ENCODE peak calls at places on chromosomes 3 and 15, in nine cellular contexts. One of them, this sample, is unnamed.

GRCh38 chr15:57780461-57780860 is 73.9 kb downstream of the POLR2M start:
- DNase-seq in KG1: no peak
- DNase-seq in T-cell: no peak
- DNase-seq in HEK293T: no peak
- DNase-seq in glutamatergic neuron: no peak
- DNase-seq in NCI-H1694: peak
- DNase-seq in AG20443: no peak
- DNase-seq in NCI-H2029: no peak
- DNase-seq in HuH-7: no peak
- DNase-seq in this sample: no peak

GRCh38 chr3:153789380-153789779 is 331.8 kb upstream of the ARHGEF26 start:
- DNase-seq in NCI-H1694: no peak
- DNase-seq in HuH-7: no peak
- DNase-seq in KG1: no peak
- DNase-seq in NCI-H2029: no peak
- DNase-seq in AG20443: no peak
- DNase-seq in glutamatergic neuron: no peak
- DNase-seq in T-cell: no peak
- DNase-seq in HEK293T: no peak
- DNase-seq in this sample: no peak

GRCh38 chr15:65263313-65263712 is 23.4 kb downstream of the PARP16 start:
- DNase-seq in NCI-H1694: no peak
- DNase-seq in glutamatergic neuron: no peak
- DNase-seq in NCI-H2029: no peak
- DNase-seq in T-cell: no peak
- DNase-seq in AG20443: no peak
- DNase-seq in HuH-7: no peak
- DNase-seq in HEK293T: no peak
- DNase-seq in KG1: no peak
- DNase-seq in this sample: no peak

GRCh38 chr15:49521802-49522201 is 98.8 kb downstream of the FGF7 start:
- DNase-seq in glutamatergic neuron: no peak
- DNase-seq in NCI-H2029: no peak
- DNase-seq in T-cell: no peak
- DNase-seq in HEK293T: peak
- DNase-seq in NCI-H1694: no peak
- DNase-seq in HuH-7: peak
- DNase-seq in KG1: no peak
- DNase-seq in AG20443: no peak
- DNase-seq in this sample: no peak

GRCh38 chr15:30962079-30962478 is 29.3 kb downstream of the MTMR10 start:
- DNase-seq in glutamatergic neuron: no peak
- DNase-seq in T-cell: no peak
- DNase-seq in KG1: no peak
- DNase-seq in NCI-H2029: no peak
- DNase-seq in NCI-H1694: peak
- DNase-seq in HuH-7: no peak
- DNase-seq in HEK293T: no peak
- DNase-seq in AG20443: no peak
- DNase-seq in this sample: no peak

GRCh38 chr15:29656636-29657475 is 165.4 kb downstream of the TJP1 start:
- DNase-seq in HuH-7: no peak
- DNase-seq in glutamatergic neuron: peak
- DNase-seq in AG20443: no peak
- DNase-seq in KG1: no peak
- DNase-seq in HEK293T: no peak
- DNase-seq in T-cell: no peak
- DNase-seq in NCI-H2029: no peak
- DNase-seq in NCI-H1694: no peak
- DNase-seq in this sample: no peak

GRCh38 chr3:171994646-171995441 is 44.5 kb upstream of the FNDC3B start:
- DNase-seq in HEK293T: no peak
- DNase-seq in AG20443: peak
- DNase-seq in KG1: no peak
- DNase-seq in glutamatergic neuron: no peak
- DNase-seq in T-cell: no peak
- DNase-seq in NCI-H1694: no peak
- DNase-seq in NCI-H2029: no peak
- DNase-seq in HuH-7: no peak
- DNase-seq in this sample: no peak

GRCh38 chr3:139318431-139318816 is 25.4 kb upstream of the MRPS22 start:
- DNase-seq in glutamatergic neuron: no peak
- DNase-seq in NCI-H2029: no peak
- DNase-seq in NCI-H1694: no peak
- DNase-seq in AG20443: no peak
- DNase-seq in T-cell: no peak
- DNase-seq in HuH-7: no peak
- DNase-seq in KG1: no peak
- DNase-seq in HEK293T: no peak
- DNase-seq in this sample: peak

GRCh38 chr3:21484323-21485154 is 266.5 kb downstream of the ZNF385D start:
- DNase-seq in AG20443: peak
- DNase-seq in KG1: no peak
- DNase-seq in T-cell: no peak
- DNase-seq in NCI-H2029: peak
- DNase-seq in NCI-H1694: peak
- DNase-seq in HuH-7: peak
- DNase-seq in glutamatergic neuron: peak
- DNase-seq in HEK293T: peak
- DNase-seq in this sample: peak

GRCh38 chr3:46661776-46662766 is 31.4 kb downstream of the ALS2CL start:
- DNase-seq in NCI-H1694: no peak
- DNase-seq in HEK293T: no peak
- DNase-seq in HuH-7: peak
- DNase-seq in KG1: no peak
- DNase-seq in glutamatergic neuron: no peak
- DNase-seq in T-cell: no peak
- DNase-seq in NCI-H2029: no peak
- DNase-seq in AG20443: no peak
- DNase-seq in this sample: no peak

This sample was measured in NCI-H510A treated with DMSO at 0.1 percent for 48 hours.